ENCODE peak calls at places on chromosomes 3 and 15, in five cellular contexts. D is cardiac fibroblast, U is mesothelial cell of epicardium, A is ACHN, X is GM23248. R is an unnamed sample.

GRCh38 chr3:114389156-114389555 is 95.3 kb downstream of the TIGIT start:
- DNase-seq in X (no peak), A (no peak), U (no peak), D (no peak), R (no peak)

GRCh38 chr3:132912416-132912753 is 125.8 kb upstream of the TMEM108 start:
- DNase-seq in X (no peak), U (no peak), D (no peak), A (no peak), R (no peak)

GRCh38 chr15:64400583-64400982 is 12.9 kb downstream of the TRIP4 start:
- DNase-seq in U (no peak), D (no peak), X (no peak), A (no peak), R (no peak)

GRCh38 chr3:179599531-179599930 is 4.9 kb downstream of the MRPL47 start:
- DNase-seq in D (no peak), A (no peak), X (peak), U (no peak), R (no peak)

GRCh38 chr15:74730619-74731316 is 5.4 kb upstream of the CYP1A1 start:
- DNase-seq in X (no peak), A (no peak), U (no peak), D (no peak), R (no peak)

GRCh38 chr3:14769531-14770325 is 49.0 kb upstream of the FGD5 start:
- DNase-seq in X (no peak), D (no peak), U (peak), A (no peak), R (no peak)

GRCh38 chr3:138694287-138695007 is 85.9 kb downstream of the FAIM start:
- DNase-seq in A (peak), X (peak), D (peak), U (no peak), R (no peak)

GRCh38 chr3:72496055-72496690 is 352.1 kb downstream of the SHQ1 start:
- DNase-seq in U (no peak), A (no peak), X (no peak), D (no peak), R (no peak)

GRCh38 chr15:59333401-59334062 is 39.1 kb downstream of the MYO1E start:
- DNase-seq in U (no peak), A (no peak), X (no peak), D (no peak), R (no peak)

GRCh38 chr3:185677146-185677829 is 91.2 kb downstream of the SENP2 start:
- DNase-seq in D (peak), A (peak), U (no peak), X (peak), R (peak)

GRCh38 chr3:142846779-142847577 is 41.9 kb downstream of the PCOLCE2 start:
- DNase-seq in A (no peak), U (no peak), X (no peak), D (peak), R (no peak)

GRCh38 chr3:179672918-179673317 is 20.1 kb downstream of the USP13 start:
- DNase-seq in U (no peak), A (no peak), X (no peak), D (no peak), R (no peak)

GRCh38 chr15:35000511-35000910 is 12.4 kb upstream of the ZNF770 start:
- DNase-seq in A (no peak), D (peak), U (no peak), X (peak), R (no peak)

GRCh38 chr15:70870066-70870465 is 16.1 kb upstream of the LARP6 start:
- DNase-seq in D (peak), U (no peak), A (no peak), X (peak), R (no peak)

GRCh38 chr3:72411843-72412242 is 436.4 kb downstream of the SHQ1 start:
- DNase-seq in D (no peak), U (no peak), X (no peak), A (no peak), R (no peak)

GRCh38 chr3:72903004-72903403 is 15.2 kb downstream of the GXYLT2 start:
- DNase-seq in X (peak), U (no peak), A (no peak), D (peak), R (no peak)

GRCh38 chr3:53690521-53690920 is 155.7 kb downstream of the CHDH start:
- DNase-seq in U (no peak), X (no peak), D (no peak), A (no peak), R (no peak)

GRCh38 chr15:65827065-65827464 is 35.0 kb upstream of the DENND4A start:
- DNase-seq in U (no peak), X (no peak), D (no peak), A (no peak), R (no peak)

GRCh38 chr3:39062180-39062579 is 10.4 kb downstream of the WDR48 start:
- DNase-seq in U (no peak), X (no peak), D (no peak), A (no peak), R (no peak)

GRCh38 chr3:142844339-142844977 is 44.4 kb downstream of the PCOLCE2 start:
- DNase-seq in U (no peak), A (peak), X (peak), D (peak), R (peak)

GRCh38 chr3:155435821-155436220 is 142.3 kb upstream of the STRIT1 start:
- DNase-seq in U (no peak), D (no peak), X (peak), A (no peak), R (no peak)

R was measured in SK-MEL-5.